ENCODE peak calls at places on chromosome 10, in nine cellular contexts. One of them, this sample, is unnamed.

GRCh38 chr10:87643920-87644319 is 15.8 kb upstream of the PAPSS2 start:
- DNase-seq in central memory CD4-positive, alpha-beta T cell: no peak
- DNase-seq in GM03348: no peak
- DNase-seq in pancreas: no peak
- DNase-seq in stimulated activated CD8-positive, alpha-beta memory T cell treated with anti-CD3 and anti-CD28 coated beads, Interleukin-4, amount 100 ng/mL, for 24 hours: no peak
- DNase-seq in KBM-7: no peak
- DNase-seq in amniotic stem cell: no peak
- DNase-seq in anterior cingulate cortex: no peak
- DNase-seq in natural killer cell: no peak
- DNase-seq in this sample: no peak

GRCh38 chr10:78981257-78981969 is 87.4 kb upstream of the ZMIZ1 start:
- DNase-seq in amniotic stem cell: no peak
- DNase-seq in natural killer cell: no peak
- DNase-seq in central memory CD4-positive, alpha-beta T cell: no peak
- DNase-seq in KBM-7: no peak
- DNase-seq in anterior cingulate cortex: no peak
- DNase-seq in pancreas: no peak
- DNase-seq in stimulated activated CD8-positive, alpha-beta memory T cell treated with anti-CD3 and anti-CD28 coated beads, Interleukin-4, amount 100 ng/mL, for 24 hours: no peak
- DNase-seq in GM03348: no peak
- DNase-seq in this sample: no peak

GRCh38 chr10:110273474-110273873 is 31.2 kb downstream of the SMNDC1 start:
- DNase-seq in amniotic stem cell: no peak
- DNase-seq in pancreas: no peak
- DNase-seq in natural killer cell: peak; percentile 24
- DNase-seq in anterior cingulate cortex: no peak
- DNase-seq in GM03348: peak; percentile 54
- DNase-seq in central memory CD4-positive, alpha-beta T cell: peak; percentile 34
- DNase-seq in KBM-7: peak; percentile 53
- DNase-seq in stimulated activated CD8-positive, alpha-beta memory T cell treated with anti-CD3 and anti-CD28 coated beads, Interleukin-4, amount 100 ng/mL, for 24 hours: no peak
- DNase-seq in this sample: peak; percentile 84

GRCh38 chr10:57320416-57320815 is 947.3 kb downstream of the IPMK start:
- DNase-seq in anterior cingulate cortex: no peak
- DNase-seq in amniotic stem cell: no peak
- DNase-seq in natural killer cell: no peak
- DNase-seq in pancreas: no peak
- DNase-seq in stimulated activated CD8-positive, alpha-beta memory T cell treated with anti-CD3 and anti-CD28 coated beads, Interleukin-4, amount 100 ng/mL, for 24 hours: no peak
- DNase-seq in central memory CD4-positive, alpha-beta T cell: no peak
- DNase-seq in KBM-7: no peak
- DNase-seq in GM03348: no peak
- DNase-seq in this sample: no peak

GRCh38 chr10:61904711-61905445 is 3.4 kb downstream of the ARID5B start:
- DNase-seq in GM03348: peak; percentile 77
- DNase-seq in natural killer cell: no peak
- DNase-seq in anterior cingulate cortex: no peak
- DNase-seq in KBM-7: peak; percentile 66
- DNase-seq in stimulated activated CD8-positive, alpha-beta memory T cell treated with anti-CD3 and anti-CD28 coated beads, Interleukin-4, amount 100 ng/mL, for 24 hours: no peak
- DNase-seq in pancreas: no peak
- DNase-seq in central memory CD4-positive, alpha-beta T cell: no peak
- DNase-seq in amniotic stem cell: peak; percentile 63
- DNase-seq in this sample: peak; percentile 80

GRCh38 chr10:43891241-43891640 is 242.6 kb upstream of the ZNF32 start:
- DNase-seq in amniotic stem cell: no peak
- DNase-seq in central memory CD4-positive, alpha-beta T cell: no peak
- DNase-seq in anterior cingulate cortex: no peak
- DNase-seq in pancreas: no peak
- DNase-seq in stimulated activated CD8-positive, alpha-beta memory T cell treated with anti-CD3 and anti-CD28 coated beads, Interleukin-4, amount 100 ng/mL, for 24 hours: no peak
- DNase-seq in GM03348: no peak
- DNase-seq in KBM-7: no peak
- DNase-seq in natural killer cell: no peak
- DNase-seq in this sample: no peak

GRCh38 chr10:81843042-81843441 is 32.0 kb upstream of the NRG3 start:
- DNase-seq in stimulated activated CD8-positive, alpha-beta memory T cell treated with anti-CD3 and anti-CD28 coated beads, Interleukin-4, amount 100 ng/mL, for 24 hours: no peak
- DNase-seq in natural killer cell: no peak
- DNase-seq in amniotic stem cell: no peak
- DNase-seq in GM03348: no peak
- DNase-seq in central memory CD4-positive, alpha-beta T cell: no peak
- DNase-seq in anterior cingulate cortex: no peak
- DNase-seq in pancreas: no peak
- DNase-seq in KBM-7: no peak
- DNase-seq in this sample: no peak

GRCh38 chr10:100186253-100186780 is 488 bp upstream of the ERLIN1 start:
- DNase-seq in natural killer cell: no peak
- DNase-seq in KBM-7: no peak
- DNase-seq in stimulated activated CD8-positive, alpha-beta memory T cell treated with anti-CD3 and anti-CD28 coated beads, Interleukin-4, amount 100 ng/mL, for 24 hours: no peak
- DNase-seq in central memory CD4-positive, alpha-beta T cell: no peak
- DNase-seq in amniotic stem cell: no peak
- DNase-seq in anterior cingulate cortex: peak; percentile 50
- DNase-seq in GM03348: peak; percentile 58
- DNase-seq in pancreas: peak; percentile 13
- DNase-seq in this sample: peak; percentile 49

GRCh38 chr10:24201503-24202180 is 7.3 kb upstream of the KIAA1217 start:
- DNase-seq in pancreas: no peak
- DNase-seq in GM03348: no peak
- DNase-seq in stimulated activated CD8-positive, alpha-beta memory T cell treated with anti-CD3 and anti-CD28 coated beads, Interleukin-4, amount 100 ng/mL, for 24 hours: no peak
- DNase-seq in central memory CD4-positive, alpha-beta T cell: no peak
- DNase-seq in anterior cingulate cortex: no peak
- DNase-seq in natural killer cell: no peak
- DNase-seq in KBM-7: no peak
- DNase-seq in amniotic stem cell: no peak
- DNase-seq in this sample: no peak

GRCh38 chr10:124092270-124093075 is 925 bp downstream of the CHST15 start:
- DNase-seq in GM03348: peak; percentile 32
- DNase-seq in stimulated activated CD8-positive, alpha-beta memory T cell treated with anti-CD3 and anti-CD28 coated beads, Interleukin-4, amount 100 ng/mL, for 24 hours: peak; percentile 30
- DNase-seq in natural killer cell: peak; percentile 19
- DNase-seq in pancreas: peak; percentile 41
- DNase-seq in KBM-7: no peak
- DNase-seq in anterior cingulate cortex: peak; percentile 66
- DNase-seq in amniotic stem cell: no peak
- DNase-seq in central memory CD4-positive, alpha-beta T cell: no peak
- DNase-seq in this sample: peak; percentile 54

GRCh38 chr10:42934842-42935241 is 142.0 kb upstream of the RET start:
- DNase-seq in amniotic stem cell: no peak
- DNase-seq in KBM-7: no peak
- DNase-seq in central memory CD4-positive, alpha-beta T cell: no peak
- DNase-seq in stimulated activated CD8-positive, alpha-beta memory T cell treated with anti-CD3 and anti-CD28 coated beads, Interleukin-4, amount 100 ng/mL, for 24 hours: no peak
- DNase-seq in anterior cingulate cortex: no peak
- DNase-seq in GM03348: no peak
- DNase-seq in pancreas: no peak
- DNase-seq in natural killer cell: no peak
- DNase-seq in this sample: no peak

GRCh38 chr10:118256209-118256608 is 85.9 kb downstream of the FAM204A start:
- DNase-seq in stimulated activated CD8-positive, alpha-beta memory T cell treated with anti-CD3 and anti-CD28 coated beads, Interleukin-4, amount 100 ng/mL, for 24 hours: no peak
- DNase-seq in central memory CD4-positive, alpha-beta T cell: no peak
- DNase-seq in KBM-7: no peak
- DNase-seq in anterior cingulate cortex: no peak
- DNase-seq in GM03348: no peak
- DNase-seq in pancreas: no peak
- DNase-seq in amniotic stem cell: no peak
- DNase-seq in natural killer cell: no peak
- DNase-seq in this sample: no peak

GRCh38 chr10:123284022-123284421 is 129.8 kb downstream of the BUB3 start:
- DNase-seq in amniotic stem cell: no peak
- DNase-seq in anterior cingulate cortex: no peak
- DNase-seq in pancreas: no peak
- DNase-seq in central memory CD4-positive, alpha-beta T cell: no peak
- DNase-seq in KBM-7: no peak
- DNase-seq in GM03348: no peak
- DNase-seq in stimulated activated CD8-positive, alpha-beta memory T cell treated with anti-CD3 and anti-CD28 coated beads, Interleukin-4, amount 100 ng/mL, for 24 hours: no peak
- DNase-seq in natural killer cell: no peak
- DNase-seq in this sample: no peak

GRCh38 chr10:36638461-36638860 is 486.9 kb upstream of the ANKRD30A start:
- DNase-seq in anterior cingulate cortex: no peak
- DNase-seq in central memory CD4-positive, alpha-beta T cell: no peak
- DNase-seq in KBM-7: no peak
- DNase-seq in GM03348: no peak
- DNase-seq in pancreas: no peak
- DNase-seq in stimulated activated CD8-positive, alpha-beta memory T cell treated with anti-CD3 and anti-CD28 coated beads, Interleukin-4, amount 100 ng/mL, for 24 hours: no peak
- DNase-seq in amniotic stem cell: no peak
- DNase-seq in natural killer cell: no peak
- DNase-seq in this sample: no peak

GRCh38 chr10:133163889-133164815 is 4.1 kb downstream of the KNDC1 start:
- DNase-seq in GM03348: no peak
- DNase-seq in KBM-7: no peak
- DNase-seq in stimulated activated CD8-positive, alpha-beta memory T cell treated with anti-CD3 and anti-CD28 coated beads, Interleukin-4, amount 100 ng/mL, for 24 hours: no peak
- DNase-seq in natural killer cell: peak; percentile 12
- DNase-seq in anterior cingulate cortex: no peak
- DNase-seq in pancreas: no peak
- DNase-seq in central memory CD4-positive, alpha-beta T cell: no peak
- DNase-seq in amniotic stem cell: no peak
- DNase-seq in this sample: no peak

GRCh38 chr10:60573342-60573741 is 183.7 kb upstream of the ANK3 start:
- DNase-seq in amniotic stem cell: no peak
- DNase-seq in KBM-7: no peak
- DNase-seq in anterior cingulate cortex: no peak
- DNase-seq in GM03348: peak; percentile 4
- DNase-seq in natural killer cell: no peak
- DNase-seq in central memory CD4-positive, alpha-beta T cell: no peak
- DNase-seq in pancreas: no peak
- DNase-seq in stimulated activated CD8-positive, alpha-beta memory T cell treated with anti-CD3 and anti-CD28 coated beads, Interleukin-4, amount 100 ng/mL, for 24 hours: peak; percentile 37
- DNase-seq in this sample: no peak

GRCh38 chr10:125961743-125962142 is 65.4 kb downstream of the FANK1 start:
- DNase-seq in anterior cingulate cortex: no peak
- DNase-seq in central memory CD4-positive, alpha-beta T cell: no peak
- DNase-seq in GM03348: no peak
- DNase-seq in amniotic stem cell: no peak
- DNase-seq in KBM-7: no peak
- DNase-seq in natural killer cell: no peak
- DNase-seq in pancreas: no peak
- DNase-seq in stimulated activated CD8-positive, alpha-beta memory T cell treated with anti-CD3 and anti-CD28 coated beads, Interleukin-4, amount 100 ng/mL, for 24 hours: no peak
- DNase-seq in this sample: no peak

GRCh38 chr10:124217906-124218769 is 124.7 kb upstream of the CHST15 start:
- DNase-seq in amniotic stem cell: no peak
- DNase-seq in pancreas: no peak
- DNase-seq in central memory CD4-positive, alpha-beta T cell: no peak
- DNase-seq in KBM-7: no peak
- DNase-seq in natural killer cell: no peak
- DNase-seq in stimulated activated CD8-positive, alpha-beta memory T cell treated with anti-CD3 and anti-CD28 coated beads, Interleukin-4, amount 100 ng/mL, for 24 hours: no peak
- DNase-seq in anterior cingulate cortex: no peak
- DNase-seq in GM03348: no peak
- DNase-seq in this sample: no peak

GRCh38 chr10:7318836-7319235 is 92.0 kb downstream of the SFMBT2 start:
- DNase-seq in central memory CD4-positive, alpha-beta T cell: no peak
- DNase-seq in pancreas: no peak
- DNase-seq in amniotic stem cell: no peak
- DNase-seq in natural killer cell: no peak
- DNase-seq in stimulated activated CD8-positive, alpha-beta memory T cell treated with anti-CD3 and anti-CD28 coated beads, Interleukin-4, amount 100 ng/mL, for 24 hours: no peak
- DNase-seq in anterior cingulate cortex: no peak
- DNase-seq in GM03348: no peak
- DNase-seq in KBM-7: peak; percentile 41
- DNase-seq in this sample: no peak

This sample was measured in fibroblast of gingiva.